ENCODE peak calls at places on chromosomes 2 and 18, in seven cellular contexts. F is H1, X is HCT116, Q is HepG2, J is K562, Y is GM12878, T is SK-N-SH. K is an unnamed sample. For H3K4me1, the result is how much of the 10 kb centered on the place peaks cover.

GRCh38 chr2:120347387-120348010 is 1.6 kb downstream of the INHBB start:
- DNase-seq in T (no peak), J (no peak), X (no peak), Q (no peak), F (peak), Y (no peak), K (no peak)

GRCh38 chr2:142174176-142174575 is 43.4 kb upstream of the LRP1B start:
- DNase-seq in Y (no peak), T (no peak), X (no peak), J (no peak), F (no peak), Q (no peak), K (no peak)

GRCh38 chr2:43198263-43198662 is 28.1 kb downstream of the ZFP36L2 start:
- DNase-seq in T (no peak), F (no peak), X (no peak), Q (no peak), Y (no peak), J (no peak), K (no peak)

GRCh38 chr2:113126845-113127645 is at the start of gene IL1RN:
- DNase-seq in T (no peak), Y (no peak), Q (peak), J (no peak), X (no peak), F (peak), K (no peak)

GRCh38 chr2:100060875-100061274 is 81.5 kb downstream of the AFF3 start:
- DNase-seq in Y (no peak), Q (no peak), J (no peak), X (no peak), T (no peak), F (no peak), K (no peak)

GRCh38 chr2:46200861-46201605 is 96.2 kb upstream of the EPAS1 start:
- DNase-seq in T (no peak), Q (no peak), Y (no peak), X (no peak), J (no peak), F (no peak), K (no peak)

GRCh38 chr2:120445431-120446143 is 99.7 kb downstream of the INHBB start:
- DNase-seq in T (no peak), X (peak), Q (peak), Y (no peak), J (no peak), F (no peak), K (no peak)

GRCh38 chr2:181143790-181144300 is 163.4 kb downstream of the UBE2E3 start:
- DNase-seq in Q (no peak), T (no peak), J (no peak), Y (no peak), F (no peak), X (no peak), K (no peak)

GRCh38 chr2:157838442-157839161 is 37.5 kb downstream of the ACVR1 start:
- DNase-seq in F (no peak), Q (peak), J (peak), Y (no peak), X (peak), T (peak), K (no peak)

GRCh38 chr2:237465515-237466227 is 21.4 kb upstream of the MLPH start:
- DNase-seq in X (peak), Y (no peak), Q (no peak), T (no peak), J (no peak), F (no peak), K (no peak)

GRCh38 chr2:119697290-119698013 is 18.5 kb downstream of the TMEM177 start:
- DNase-seq in F (no peak), Y (peak), J (no peak), X (no peak), Q (no peak), T (no peak), K (no peak)

GRCh38 chr18:22342625-22343024 is 75.1 kb downstream of the CTAGE1 start:
- DNase-seq in X (no peak), T (peak), Y (no peak), J (peak), Q (no peak), F (no peak), K (no peak)

GRCh38 chr18:8367217-8367988 is 241.8 kb upstream of the RAB12 start:
- DNase-seq in J (peak), X (peak), F (peak), T (peak), Q (no peak), Y (no peak), K (no peak)

GRCh38 chr18:62721837-62722795 is 6.8 kb downstream of the PHLPP1 start:
- DNase-seq in J (no peak), F (no peak), Q (no peak), T (no peak), X (no peak), Y (no peak), K (no peak)

GRCh38 chr2:70087703-70088507 is 628 bp downstream of the PCBP1 start:
- DNase-seq in T (peak), Q (peak), X (no peak), Y (no peak), J (peak), F (peak), K (no peak)

GRCh38 chr2:240430595-240430994 is 4.9 kb upstream of the GPC1 start:
- DNase-seq in Q (no peak), J (no peak), X (no peak), T (no peak), Y (no peak), F (peak), K (no peak)

GRCh38 chr2:208983476-208983875 is 440.4 kb upstream of the MAP2 start:
- DNase-seq in F (no peak), T (no peak), Y (no peak), X (no peak), J (no peak), Q (no peak), K (no peak)

GRCh38 chr2:232981356-232981755 is 31.7 kb downstream of the NGEF start:
- DNase-seq in T (no peak), Q (no peak), J (no peak), F (no peak), X (no peak), Y (no peak), K (no peak)

GRCh38 chr2:180728928-180729559 is 251.4 kb upstream of the UBE2E3 start:
- DNase-seq in T (no peak), Q (no peak), F (no peak), X (no peak), Y (no peak), J (no peak), K (no peak)

GRCh38 chr2:66901344-66901743 is 466.4 kb downstream of the MEIS1 start:
- DNase-seq in T (no peak), J (no peak), X (no peak), Y (no peak), Q (no peak), F (no peak), K (no peak)

GRCh38 chr18:36829362-36830140 is 624 bp downstream of the KIAA1328 start:
- DNase-seq in F (no peak), Q (peak), T (no peak), X (no peak), J (no peak), Y (no peak), K (no peak)

GRCh38 chr2:100200985-100201384 is 58.6 kb upstream of the AFF3 start:
- DNase-seq in T (no peak), J (no peak), Q (no peak), Y (no peak), X (no peak), F (no peak), K (no peak)

GRCh38 chr18:79512461-79513380 is 117.0 kb downstream of the NFATC1 start:
- DNase-seq in F (peak), J (no peak), Q (no peak), Y (no peak), T (no peak), X (no peak), K (no peak)
- TF ChIP-seq SIN3A in F (no peak), J (no peak), Q (no peak), Y (no peak), T (no peak), X (no peak), K (no peak)

GRCh38 chr18:13502585-13502984 is 223.8 kb downstream of the FAM210A start:
- DNase-seq in T (no peak), Q (no peak), J (no peak), X (no peak), Y (no peak), F (no peak), K (no peak)

GRCh38 chr18:13501896-13502295 is 224.5 kb downstream of the FAM210A start:
- DNase-seq in T (no peak), J (no peak), F (no peak), X (no peak), Q (no peak), Y (peak), K (no peak)

GRCh38 chr18:13500891-13501887 is 225.2 kb downstream of the FAM210A start:
- DNase-seq in X (no peak), Y (no peak), T (no peak), F (no peak), J (no peak), Q (no peak), K (no peak)

GRCh38 chr18:13500227-13500865 is 226.0 kb downstream of the FAM210A start:
- DNase-seq in X (no peak), F (peak), Y (no peak), Q (peak), T (no peak), J (no peak), K (no peak)

GRCh38 chr18:13503839-13504238 is 222.5 kb downstream of the FAM210A start:
- DNase-seq in Q (no peak), F (no peak), T (no peak), X (no peak), Y (no peak), J (no peak), K (no peak)
- H3K4me1 ChIP-seq in Q (under half), F (under half), T (under half), X (under half), Y (under half), J (under half), K (under half)

DNA sequence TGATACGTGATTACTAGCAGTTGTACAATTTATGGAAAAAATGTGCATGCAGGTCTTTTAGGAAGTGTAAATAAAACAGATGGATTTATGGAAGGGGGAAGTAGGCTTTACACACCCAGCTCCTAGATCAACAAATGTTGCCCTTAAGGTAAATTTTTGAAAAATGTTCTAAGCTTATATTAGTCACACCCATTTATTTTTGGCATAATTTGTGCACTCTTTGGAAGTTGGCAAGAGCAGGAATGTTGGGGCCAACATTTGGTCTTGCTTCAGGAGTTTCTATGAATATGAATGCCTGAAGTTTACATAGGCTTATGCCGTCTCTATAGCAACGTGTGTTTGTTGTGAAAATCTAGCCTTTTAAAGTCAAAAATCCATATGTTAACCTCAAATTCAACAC is 180.3 kb upstream of the SPRED2 start:
- DNase-seq in J (no peak), Y (no peak), F (no peak), Q (no peak), T (no peak), X (no peak), K (no peak)
- H3K27ac ChIP-seq in J (no peak), Y (no peak), F (peak), Q (no peak), T (no peak), X (no peak), K (no peak)

GRCh38 chr2:160141419-160141818 is 58.7 kb downstream of the ITGB6 start:
- DNase-seq in Y (no peak), F (no peak), X (no peak), Q (no peak), T (no peak), J (no peak), K (no peak)

GRCh38 chr2:160141944-160142343 is 58.1 kb downstream of the ITGB6 start:
- DNase-seq in F (no peak), X (no peak), Y (no peak), Q (no peak), J (no peak), T (no peak), K (no peak)

GRCh38 chr2:160139350-160139749 is 60.7 kb downstream of the ITGB6 start:
- DNase-seq in J (no peak), Y (no peak), X (no peak), T (no peak), F (no peak), Q (no peak), K (no peak)

GRCh38 chr2:160140001-160140400 is 60.1 kb downstream of the ITGB6 start:
- DNase-seq in Q (no peak), X (no peak), Y (no peak), T (no peak), J (no peak), F (no peak), K (no peak)

DNA sequence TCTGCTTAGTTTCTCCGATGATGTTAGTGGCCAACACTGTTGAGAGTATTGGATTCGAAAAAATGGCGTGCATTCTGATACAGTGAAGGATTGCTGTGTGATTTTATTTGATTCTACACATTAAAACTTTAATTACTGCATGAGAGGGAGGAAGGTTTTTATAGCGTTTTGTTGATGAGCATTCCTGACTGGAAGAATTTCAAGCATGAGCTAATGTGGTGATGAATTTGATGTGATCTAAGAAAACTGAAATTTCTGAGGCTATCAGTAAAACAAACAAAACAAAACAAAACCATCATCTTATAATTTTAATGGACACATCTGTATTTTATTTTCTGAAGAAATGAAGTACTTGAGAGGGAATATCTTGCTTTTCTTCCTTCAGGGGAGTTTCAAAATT is 59.6 kb downstream of the ITGB6 start:
- DNase-seq in Q (no peak), F (no peak), X (no peak), Y (no peak), J (no peak), T (no peak), K (no peak)
- TF ChIP-seq SIN3A in Q (no peak), F (no peak), X (no peak), Y (no peak), J (no peak), T (no peak), K (no peak)

GRCh38 chr18:4246374-4246773 is 208.7 kb downstream of the DLGAP1 start:
- DNase-seq in Y (no peak), J (no peak), F (no peak), X (no peak), T (no peak), Q (no peak), K (no peak)
- H3K4me1 ChIP-seq in Y (under half), J (under half), F (under half), X (under half), T (under half), Q (under half), K (under half)

DNA sequence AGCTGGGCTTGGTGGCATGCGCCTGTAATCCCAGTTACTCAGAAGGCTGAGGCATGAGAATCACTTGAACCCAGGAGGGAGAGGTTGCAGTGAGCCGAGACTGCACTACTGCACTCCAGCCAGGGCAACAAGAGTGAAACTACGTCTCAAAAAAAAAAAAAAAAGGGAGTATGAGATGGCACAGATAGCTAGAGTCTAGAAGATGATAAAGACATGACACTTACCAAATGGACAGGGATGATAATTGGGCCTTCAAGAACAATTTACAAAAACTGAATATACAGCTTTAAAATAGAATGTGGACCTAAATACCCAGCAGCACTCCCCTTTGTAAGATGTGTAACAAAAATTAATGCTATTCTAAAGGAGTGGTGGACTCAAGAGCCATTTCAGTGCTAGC is 2.7 kb downstream of the METTL4 start:
- DNase-seq in F (no peak), J (no peak), Y (no peak), X (no peak), Q (no peak), T (no peak), K (no peak)
- H3K27ac ChIP-seq in F (no peak), J (no peak), Y (no peak), X (no peak), Q (no peak), T (no peak), K (no peak)